ENCODE peak calls at places on chromosomes 5 and 9, in four cellular contexts. K, H, V and F are unnamed samples.

GRCh38 chr5:156037151-156037909 is 289.6 kb upstream of the SGCD start:
- DNase-seq in V (no peak), K (no peak), H (no peak), F (no peak)

GRCh38 chr9:75628952-75629351 is 261.5 kb upstream of the PCSK5 start:
- DNase-seq in V (no peak), K (no peak), H (no peak), F (no peak)

GRCh38 chr5:147887925-147888324 is 9.4 kb downstream of the SCGB3A2 start:
- DNase-seq in V (no peak), K (no peak), H (peak; percentile 47), F (no peak)

GRCh38 chr5:73892218-73892617 is 266.2 kb downstream of the ARHGEF28 start:
- DNase-seq in K (no peak), V (no peak), H (no peak), F (no peak)

GRCh38 chr5:155633338-155633957 is 619.9 kb downstream of the KIF4B start:
- DNase-seq in K (no peak), V (no peak), H (no peak), F (no peak)

GRCh38 chr5:140142246-140142645 is 16.5 kb downstream of the IGIP start:
- DNase-seq in H (no peak), K (no peak), V (no peak), F (no peak)

GRCh38 chr5:109865636-109866035 is 175.9 kb downstream of the MAN2A1 start:
- DNase-seq in K (peak; percentile 93), H (peak; percentile 93), V (no peak), F (peak; percentile 92)

GRCh38 chr9:14271078-14271673 is 42.8 kb downstream of the NFIB start:
- DNase-seq in H (peak; percentile 92), K (peak; percentile 87), V (no peak), F (no peak)

GRCh38 chr5:127416896-127417295 is 100.5 kb upstream of the PRRC1 start:
- DNase-seq in V (no peak), H (no peak), K (no peak), F (no peak)

GRCh38 chr5:32276173-32276853 is 36.4 kb downstream of the MTMR12 start:
- DNase-seq in H (peak; percentile 70), K (no peak), V (no peak), F (no peak)

GRCh38 chr9:127847155-127847463 is 7.3 kb downstream of the ENG start:
- DNase-seq in H (no peak), V (no peak), K (no peak), F (peak; percentile 27)

GRCh38 chr5:157745041-157745456 is 1.5 kb downstream of the LSM11 start:
- DNase-seq in H (no peak), V (no peak), K (no peak), F (no peak)
- H3K4me3 ChIP-seq in H (peak overlapping the region; percentile 86), V (no peak overlapping the region), K (peak overlapping the region; percentile 79), F (peak overlapping the region; percentile 82)

GRCh38 chr5:18754201-18754600 is 1119.9 kb downstream of the TAF11L14 start:
- DNase-seq in H (no peak), V (no peak), K (no peak), F (no peak)

GRCh38 chr5:18752317-18752716 is 1118.1 kb downstream of the TAF11L14 start:
- DNase-seq in V (no peak), K (no peak), H (no peak), F (no peak)
- H3K4me3 ChIP-seq in V (no peak overlapping the region), K (no peak overlapping the region), H (no peak overlapping the region), F (no peak overlapping the region)

DNA sequence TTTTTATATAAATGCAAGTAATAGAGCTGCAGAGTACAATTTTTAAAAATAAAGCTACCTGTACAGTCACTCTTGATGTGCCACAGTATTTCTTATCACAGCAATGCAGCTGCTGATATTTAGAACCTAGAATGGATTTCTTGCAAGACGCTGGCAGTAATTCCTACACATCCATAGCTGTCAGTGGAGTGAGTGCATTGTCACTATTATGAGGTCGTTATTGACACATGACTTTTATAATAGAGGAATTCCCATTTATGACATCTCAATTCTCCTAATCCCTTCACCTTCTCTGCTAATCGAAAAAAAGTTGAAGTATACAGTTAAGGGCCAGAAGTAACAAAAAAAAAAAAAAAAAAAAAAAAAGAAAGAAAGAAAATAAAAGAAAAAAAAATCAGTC is 477.8 kb downstream of the TAF11L14 start:
- DNase-seq in V (no peak), H (no peak), K (no peak), F (no peak)
- H3K4me3 ChIP-seq in V (no peak overlapping the region), H (no peak overlapping the region), K (no peak overlapping the region), F (no peak overlapping the region)

DNA sequence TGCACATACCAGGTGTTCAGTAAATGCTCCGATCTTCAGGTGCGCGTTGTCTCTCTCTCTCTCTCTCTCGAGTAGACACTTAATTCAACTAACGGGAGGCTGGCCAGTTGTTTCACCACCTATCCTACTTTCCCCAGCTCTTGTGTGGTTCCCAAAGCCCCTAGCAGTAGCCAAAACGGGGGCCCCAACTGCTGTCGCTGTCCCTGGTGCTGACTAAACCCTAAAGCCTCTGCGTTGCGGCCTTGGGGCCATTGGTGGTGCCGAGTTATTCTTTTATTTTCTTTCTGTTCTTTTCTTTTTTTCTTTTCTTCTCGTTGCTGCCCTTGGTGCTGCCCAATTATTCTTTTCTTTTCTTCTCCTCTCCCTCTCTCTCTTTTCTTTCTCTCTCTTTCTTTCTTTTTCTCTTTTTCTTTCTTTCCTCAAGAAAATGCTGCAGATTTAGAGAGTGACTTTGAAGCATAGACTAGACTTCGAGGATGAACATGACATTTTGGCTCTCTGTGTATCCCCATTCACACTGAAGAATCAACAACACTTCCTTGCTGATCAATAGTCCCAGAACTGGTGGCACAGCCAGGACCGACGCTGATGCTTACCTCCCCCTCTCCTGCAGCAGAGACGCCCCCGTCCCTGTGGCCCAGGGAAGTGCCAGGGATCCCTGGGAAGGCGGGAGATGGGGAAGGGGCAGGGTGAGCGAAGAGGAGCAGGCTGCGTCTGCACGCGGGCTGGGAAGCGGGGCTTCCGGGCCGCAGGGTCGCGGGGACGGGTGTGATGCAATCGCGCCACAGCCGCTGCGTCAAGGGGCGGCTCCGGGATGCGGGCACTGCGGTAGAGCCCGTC is at the start of gene FBLL1:
- DNase-seq in K (peak; percentile 6), H (peak; percentile 32), V (no peak), F (no peak)
- H3K4me3 ChIP-seq in K (peak within 1 kb of the TSS; percentile 39), H (peak within 1 kb of the TSS; percentile 59), V (peak within 1 kb of the TSS; percentile 47), F (peak within 1 kb of the TSS; percentile 41)

GRCh38 chr5:89320441-89320840 is 437.5 kb upstream of the MEF2C start:
- DNase-seq in K (no peak), H (no peak), V (no peak), F (no peak)

GRCh38 chr5:89324990-89325389 is 442.0 kb upstream of the MEF2C start:
- DNase-seq in V (no peak), H (no peak), K (no peak), F (no peak)

GRCh38 chr5:89315194-89315593 is 432.2 kb upstream of the MEF2C start:
- DNase-seq in H (peak; percentile 78), V (no peak), K (peak; percentile 48), F (no peak)

DNA sequence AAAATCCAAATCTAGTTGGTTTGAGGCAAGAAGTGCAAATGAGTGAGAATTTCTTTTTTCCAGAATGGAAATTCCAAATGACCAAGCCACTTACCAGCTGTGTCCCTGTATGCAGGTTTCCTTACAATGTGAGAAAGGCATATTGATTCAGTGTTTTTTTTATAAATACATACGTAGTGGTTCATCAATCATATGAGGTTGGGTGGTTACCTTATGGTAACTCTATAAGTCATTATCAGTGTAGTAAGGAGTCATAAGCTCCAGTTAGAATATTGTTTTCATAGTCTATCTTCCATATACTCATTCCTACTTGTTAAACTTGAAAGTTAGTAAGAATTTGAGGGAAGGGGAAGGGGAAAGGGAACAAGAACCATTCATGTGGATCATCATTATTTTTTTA is 437.9 kb upstream of the MEF2C start:
- DNase-seq in H (no peak), K (no peak), V (no peak), F (no peak)
- H3K4me3 ChIP-seq in H (no peak overlapping the region), K (no peak overlapping the region), V (no peak overlapping the region), F (no peak overlapping the region)

GRCh38 chr9:69758001-69758730 is 1.6 kb downstream of the PTAR1 start:
- DNase-seq in V (no peak), H (peak; percentile 70), K (no peak), F (no peak)
- H3K4me3 ChIP-seq in V (no peak overlapping the region), H (peak overlapping the region; percentile 55), K (peak overlapping the region; percentile 23), F (peak overlapping the region; percentile 82)

DNA sequence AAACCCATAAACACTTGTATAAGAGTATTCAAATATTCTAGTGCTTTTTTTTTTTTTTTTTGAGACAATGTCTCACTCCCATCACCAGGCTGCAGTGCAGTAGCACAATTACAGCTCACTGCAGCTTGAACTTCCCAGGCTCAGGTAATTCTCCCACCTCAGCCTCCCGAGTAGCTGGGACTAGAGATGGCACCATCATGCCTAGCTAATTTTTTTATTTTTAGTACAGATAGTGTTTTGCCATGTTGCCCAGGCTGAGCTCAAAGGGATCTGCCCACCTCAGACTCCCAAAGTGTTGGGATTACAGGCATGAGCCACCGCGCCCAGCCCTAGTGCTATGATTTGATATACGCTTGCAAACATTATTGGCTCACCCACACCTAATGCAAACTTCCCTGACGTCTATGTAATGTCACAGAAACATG is 11.8 kb downstream of the IL6ST start:
- DNase-seq in H (peak; percentile 19), K (no peak), V (peak; percentile 42), F (no peak)
- H3K4me3 ChIP-seq in H (no peak overlapping the region), K (no peak overlapping the region), V (peak overlapping the region; percentile 44), F (no peak overlapping the region)

DNA sequence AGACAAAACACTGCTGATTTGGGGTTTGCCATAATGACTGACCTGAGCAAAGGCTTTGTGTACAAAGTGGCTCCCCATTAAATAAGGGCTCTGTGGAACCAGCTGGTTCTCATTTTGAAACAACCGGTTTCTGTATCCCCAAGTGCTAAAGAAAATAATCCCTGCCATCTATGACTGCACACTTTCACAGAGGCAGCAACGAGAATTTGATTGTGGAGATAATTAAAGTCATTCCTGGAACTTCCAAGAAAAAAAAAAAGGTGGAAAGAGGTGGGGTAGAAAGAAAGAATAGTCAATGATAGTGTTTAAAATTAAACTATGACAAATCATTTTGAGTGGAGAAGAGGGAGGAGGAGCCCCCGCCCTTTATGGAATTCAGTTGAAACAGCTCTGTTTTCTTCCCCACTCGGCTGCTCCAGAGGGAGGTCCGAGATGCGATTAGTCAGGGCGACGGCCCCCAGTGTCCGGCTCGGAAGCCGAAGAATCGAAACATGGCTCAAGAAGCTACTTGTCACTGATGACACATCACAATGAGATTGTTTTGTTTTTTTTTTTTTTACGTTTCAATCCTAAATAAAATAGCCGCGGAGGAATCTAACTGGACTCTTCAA is 38.4 kb downstream of the EBF1 start:
- DNase-seq in V (no peak), H (peak; percentile 86), K (peak; percentile 95), F (no peak)
- H3K4me3 ChIP-seq in V (no peak overlapping the region), H (peak overlapping the region; percentile 45), K (peak overlapping the region; percentile 22), F (peak overlapping the region; percentile 26)

DNA sequence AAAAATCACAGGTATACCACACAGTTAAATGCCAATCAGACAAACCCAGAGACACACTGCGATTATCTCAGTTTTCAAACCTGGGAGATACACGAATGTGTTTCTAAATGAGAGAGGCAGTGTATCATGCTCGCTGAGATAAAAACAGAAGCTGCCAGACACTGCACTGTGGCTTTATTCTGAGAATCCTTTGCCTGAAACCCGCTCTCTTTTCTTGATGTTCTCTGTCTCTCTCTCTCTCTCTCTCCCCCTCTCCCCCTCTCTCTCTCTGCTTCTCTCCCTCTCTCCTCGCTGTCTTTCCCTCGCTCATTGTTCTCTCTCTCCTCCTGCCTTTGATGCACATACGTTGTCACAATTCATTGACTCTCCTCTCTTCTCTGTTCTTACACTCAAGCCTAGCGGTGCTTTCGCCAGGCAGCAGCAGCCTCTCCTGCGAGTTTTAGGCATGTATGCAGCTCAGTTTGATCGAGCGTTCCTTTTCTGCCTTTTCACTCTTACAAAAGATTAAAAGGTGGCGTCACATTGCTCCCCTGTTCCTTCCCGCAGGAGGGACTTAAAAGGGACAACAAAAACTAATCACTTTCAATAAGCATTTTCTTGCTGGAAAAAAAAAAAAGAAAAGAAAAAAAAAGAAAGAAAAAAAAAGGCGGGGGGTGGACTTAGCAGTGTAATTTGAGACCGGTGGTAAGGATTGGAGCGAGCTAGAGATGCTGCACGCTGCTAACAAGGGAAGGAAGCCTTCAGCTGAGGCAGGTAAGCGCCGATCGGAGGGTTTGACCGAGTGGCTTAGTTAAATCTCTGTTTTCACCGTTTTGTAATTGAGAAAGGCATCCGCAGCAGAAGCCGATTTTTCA is 717.9 kb upstream of the WWC1 start:
- DNase-seq in V (no peak), K (peak; percentile 38), H (peak; percentile 50), F (no peak)
- H3K4me3 ChIP-seq in V (no peak overlapping the region), K (peak overlapping the region; percentile 55), H (peak overlapping the region; percentile 59), F (peak overlapping the region; percentile 59)